ENCODE peak calls at places on chromosomes 1 and 21, in nine cellular contexts. X, K, H, S, V, F, Q, B and A are unnamed samples.

GRCh38 chr1:3107201-3107600 is 38.2 kb downstream of the PRDM16 start:
- DNase-seq in S (no peak), B (no peak), Q (no peak), F (no peak), H (no peak), V (no peak), X (no peak), K (no peak), A (no peak)

GRCh38 chr21:15063081-15063820 is 1.5 kb downstream of the NRIP1 start:
- DNase-seq in S (no peak), F (peak), H (no peak), Q (peak), V (peak), K (no peak), B (no peak), X (peak), A (peak)

GRCh38 chr1:209416009-209416408 is 167.5 kb upstream of the CAMK1G start:
- DNase-seq in B (no peak), F (peak), H (no peak), Q (peak), K (no peak), X (peak), V (no peak), S (no peak), A (peak)

GRCh38 chr21:30590297-30590696 is at the start of gene KRTAP22-2:
- DNase-seq in V (no peak), K (no peak), Q (no peak), B (no peak), F (no peak), X (no peak), H (no peak), S (no peak), A (no peak)

GRCh38 chr1:180229483-180230415 is at the start of gene LHX4:
- DNase-seq in V (no peak), H (no peak), Q (peak), X (peak), F (no peak), B (peak), S (no peak), K (no peak), A (peak)

GRCh38 chr1:117592155-117592554 is 13.7 kb upstream of the TENT5C start:
- DNase-seq in S (no peak), H (no peak), Q (no peak), K (no peak), B (no peak), X (no peak), F (no peak), V (no peak), A (no peak)

GRCh38 chr1:198929961-198930599 is 291.2 kb downstream of the PTPRC start:
- DNase-seq in S (no peak), Q (peak), V (no peak), F (peak), H (peak), B (no peak), K (no peak), X (no peak), A (peak)

GRCh38 chr1:211345719-211346118 is 19.1 kb downstream of the TRAF5 start:
- DNase-seq in K (no peak), F (peak), V (no peak), B (no peak), H (no peak), Q (no peak), S (no peak), X (no peak), A (no peak)

GRCh38 chr1:57440096-57440495 is 16.2 kb upstream of the DAB1 start:
- DNase-seq in F (no peak), X (no peak), K (no peak), H (no peak), Q (no peak), S (no peak), V (no peak), B (no peak), A (no peak)

GRCh38 chr1:219938706-219939105 is 10.3 kb upstream of the SLC30A10 start:
- DNase-seq in F (peak), K (no peak), X (peak), Q (peak), B (peak), V (no peak), S (no peak), H (peak), A (peak)

GRCh38 chr1:32798191-32798590 is 19.0 kb downstream of the YARS1 start:
- DNase-seq in V (no peak), B (peak), Q (peak), F (peak), K (no peak), X (no peak), H (peak), S (no peak), A (no peak)

GRCh38 chr21:32826317-32827167 is 55.0 kb upstream of the PAXBP1 start:
- DNase-seq in X (peak), Q (peak), K (peak), H (peak), F (peak), B (no peak), V (peak), S (no peak), A (peak)

GRCh38 chr1:30505853-30506784 is 217.3 kb downstream of the MATN1 start:
- DNase-seq in X (no peak), F (no peak), H (no peak), K (no peak), V (no peak), B (no peak), S (no peak), Q (no peak), A (no peak)

GRCh38 chr1:9410737-9411297 is 118.1 kb downstream of the SPSB1 start:
- DNase-seq in F (peak), V (no peak), Q (peak), H (peak), B (no peak), K (no peak), X (no peak), S (no peak), A (no peak)

GRCh38 chr1:210536263-210536961 is 207.7 kb downstream of the HHAT start:
- DNase-seq in X (no peak), V (no peak), K (peak), Q (no peak), S (no peak), B (no peak), H (no peak), F (peak), A (no peak)

GRCh38 chr1:25810341-25811299 is 9.1 kb upstream of the MTFR1L start:
- DNase-seq in K (peak), X (peak), F (peak), H (peak), B (peak), V (peak), S (peak), Q (no peak), A (peak)